ENCODE peak calls at places on chromosome 2, in five cellular contexts. R, I, T, Y and D are unnamed samples.

GRCh38 chr2:172404824-172405223 is 22.6 kb upstream of the ITGA6 start:
- DNase-seq in R (no peak), I (no peak), T (no peak), Y (no peak), D (no peak)

GRCh38 chr2:95346236-95346737 is 49.1 kb downstream of the KCNIP3 start:
- DNase-seq in R (peak), I (peak), T (no peak), Y (no peak), D (peak)

GRCh38 chr2:68225119-68225632 is 27.2 kb downstream of the PPP3R1 start:
- DNase-seq in R (no peak), I (peak), T (peak), Y (no peak), D (no peak)

GRCh38 chr2:229170171-229170570 is 100.9 kb downstream of the PID1 start:
- DNase-seq in R (no peak), I (no peak), T (no peak), Y (no peak), D (no peak)

GRCh38 chr2:28717339-28717758 is 34.3 kb upstream of the PPP1CB start:
- DNase-seq in R (peak), I (peak), T (no peak), Y (peak), D (peak)

GRCh38 chr2:67616749-67617148 is 219.6 kb downstream of the ETAA1 start:
- DNase-seq in R (no peak), I (no peak), T (no peak), Y (no peak), D (peak)

GRCh38 chr2:56299166-56299806 is 115.5 kb downstream of the CCDC85A start:
- DNase-seq in R (no peak), I (no peak), T (no peak), Y (no peak), D (no peak)

GRCh38 chr2:196166876-196167275 is 4.5 kb downstream of the STK17B start:
- DNase-seq in R (no peak), I (no peak), T (no peak), Y (no peak), D (no peak)

GRCh38 chr2:98474979-98475632 is 30.4 kb downstream of the INPP4A start:
- DNase-seq in R (no peak), I (no peak), T (no peak), Y (no peak), D (no peak)

GRCh38 chr2:222504714-222505113 is 80.4 kb downstream of the SGPP2 start:
- DNase-seq in R (no peak), I (no peak), T (no peak), Y (no peak), D (no peak)

GRCh38 chr2:203705184-203705583 is 1.3 kb upstream of the CD28 start:
- DNase-seq in R (no peak), I (no peak), T (no peak), Y (no peak), D (no peak)

GRCh38 chr2:54559593-54560145 is 103.5 kb downstream of the SPTBN1 start:
- DNase-seq in R (no peak), I (peak), T (peak), Y (no peak), D (no peak)

GRCh38 chr2:164839914-164840457 is 1.6 kb downstream of the COBLL1 start:
- DNase-seq in R (no peak), I (no peak), T (no peak), Y (no peak), D (no peak)

GRCh38 chr2:127122351-127123027 is 15.5 kb upstream of the BIN1 start:
- DNase-seq in R (no peak), I (no peak), T (no peak), Y (no peak), D (no peak)

GRCh38 chr2:70708376-70709199 is 59.4 kb downstream of the ADD2 start:
- DNase-seq in R (no peak), I (no peak), T (peak), Y (no peak), D (no peak)

GRCh38 chr2:160977376-160977775 is 182.9 kb upstream of the TANK start:
- DNase-seq in R (no peak), I (no peak), T (no peak), Y (no peak), D (no peak)

GRCh38 chr2:69780907-69781306 is 39.0 kb downstream of the ANXA4 start:
- DNase-seq in R (no peak), I (no peak), T (no peak), Y (no peak), D (no peak)

GRCh38 chr2:21123473-21124393 is at the start of gene TDRD15:
- DNase-seq in R (no peak), I (no peak), T (no peak), Y (no peak), D (no peak)

GRCh38 chr2:172270278-172271079 is 156.9 kb upstream of the ITGA6 start:
- DNase-seq in R (no peak), I (peak), T (peak), Y (no peak), D (no peak)

GRCh38 chr2:134773372-134774073 is 54.7 kb upstream of the TMEM163 start:
- DNase-seq in R (no peak), I (no peak), T (peak), Y (no peak), D (no peak)

GRCh38 chr2:118593257-118593656 is 254.2 kb downstream of the EN1 start:
- DNase-seq in R (no peak), I (no peak), T (no peak), Y (no peak), D (no peak)

GRCh38 chr2:168920504-168921157 is 19.5 kb downstream of the G6PC2 start:
- DNase-seq in R (no peak), I (no peak), T (no peak), Y (no peak), D (no peak)

GRCh38 chr2:7450188-7451156 is 533.3 kb downstream of the RNF144A start:
- DNase-seq in R (no peak), I (no peak), T (no peak), Y (no peak), D (no peak)

GRCh38 chr2:85873679-85874078 is 15.1 kb downstream of the ST3GAL5 start:
- DNase-seq in R (no peak), I (no peak), T (peak), Y (no peak), D (no peak)
- TF ChIP-seq CTCF in R (no peak), I (no peak), T (peak), Y (no peak), D (peak)

GRCh38 chr2:120590841-120591240 is 144.8 kb upstream of the GLI2 start:
- DNase-seq in R (no peak), I (no peak), T (no peak), Y (no peak), D (no peak)
- H3K27ac ChIP-seq in R (no peak), I (no peak), T (peak), Y (no peak), D (no peak)

GRCh38 chr2:10271509-10271908 is 31.2 kb upstream of the HPCAL1 start:
- DNase-seq in R (peak), I (peak), T (peak), Y (no peak), D (no peak)
- H3K4me3 ChIP-seq in R (no peak), I (no peak), T (no peak), Y (no peak), D (no peak)

GRCh38 chr2:111135910-111136297 is 15.2 kb downstream of the BCL2L11 start:
- DNase-seq in R (no peak), I (no peak), T (peak), Y (peak), D (peak)
- TF ChIP-seq CTCF in R (no peak), I (no peak), T (peak), Y (no peak), D (peak)

DNA sequence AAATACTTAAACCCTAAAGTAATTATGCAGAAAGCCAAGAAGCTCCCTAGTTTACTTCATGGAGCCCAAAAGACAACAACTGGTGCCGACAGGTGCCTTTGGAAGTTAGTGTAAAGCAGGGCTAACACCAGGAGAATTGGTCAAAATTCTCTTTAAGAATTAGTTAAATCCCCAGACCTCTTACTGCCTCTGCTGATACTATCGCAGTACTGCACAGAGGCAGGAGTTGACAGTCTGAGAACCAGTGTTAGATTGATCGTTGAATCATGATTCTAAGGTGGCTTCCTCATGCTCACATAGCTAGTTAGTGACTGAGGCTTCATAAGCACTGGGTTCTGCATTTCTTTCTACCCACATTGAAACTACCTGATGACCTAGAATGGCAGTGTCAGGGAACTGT is 445.0 kb downstream of the XIRP2 start:
- DNase-seq in R (no peak), I (no peak), T (peak), Y (no peak), D (no peak)
- H3K27ac ChIP-seq in R (no peak), I (peak), T (no peak), Y (no peak), D (no peak)